ENCODE peak calls at places on chromosomes 13 and 19, in six cellular contexts. E is aorta, A is Ammon's horn, K is NCI-H69, Z is AG09319, H is activated T-cell treated with anti-CD3 and anti-CD28 coated beads for 24 hours. Q is an unnamed sample.

GRCh38 chr19:3270908-3271307 is 46.4 kb downstream of the CELF5 start:
- DNase-seq in E (no peak), H (peak), A (peak), Z (no peak), K (peak), Q (no peak)

GRCh38 chr13:21717817-21718216 is 46.9 kb downstream of the FGF9 start:
- DNase-seq in A (no peak), H (no peak), E (no peak), Z (no peak), K (no peak), Q (peak)

GRCh38 chr19:40724315-40724714 is 7.4 kb downstream of the ITPKC start:
- DNase-seq in Z (no peak), K (no peak), A (no peak), H (no peak), E (no peak), Q (no peak)

GRCh38 chr13:51330741-51331140 is 8.8 kb upstream of the SERPINE3 start:
- DNase-seq in Z (no peak), A (no peak), E (no peak), K (no peak), H (no peak), Q (no peak)

GRCh38 chr13:43303040-43303729 is 279.8 kb downstream of the DNAJC15 start:
- DNase-seq in A (peak), E (peak), K (peak), Z (peak), H (no peak), Q (no peak)

GRCh38 chr13:38223093-38223492 is 126.6 kb upstream of the UFM1 start:
- DNase-seq in E (no peak), Z (no peak), A (no peak), H (no peak), K (peak), Q (no peak)

GRCh38 chr13:77859450-77859849 is 59.2 kb downstream of the EDNRB start:
- DNase-seq in E (no peak), H (no peak), A (no peak), K (peak), Z (peak), Q (no peak)

GRCh38 chr13:94656766-94657165 is 55.1 kb downstream of the GPR180 start:
- DNase-seq in K (no peak), Z (peak), H (no peak), A (no peak), E (no peak), Q (no peak)

GRCh38 chr19:7748756-7749155 is 1.4 kb upstream of the CD209 start:
- DNase-seq in H (no peak), Z (no peak), A (no peak), E (no peak), K (peak), Q (no peak)

GRCh38 chr13:41512441-41512840 is 55.1 kb downstream of the RGCC start:
- DNase-seq in E (no peak), K (no peak), Z (no peak), H (no peak), A (no peak), Q (no peak)

GRCh38 chr13:53264751-53265150 is 236.1 kb downstream of the OLFM4 start:
- DNase-seq in A (no peak), Z (no peak), E (no peak), H (no peak), K (no peak), Q (no peak)

GRCh38 chr13:55937180-55937579 is 1203.5 kb upstream of the PRR20A start:
- DNase-seq in A (no peak), H (no peak), Z (no peak), E (no peak), K (no peak), Q (no peak)

GRCh38 chr13:48602296-48603040 is 51.3 kb upstream of the CYSLTR2 start:
- DNase-seq in A (no peak), E (no peak), K (no peak), Z (no peak), H (no peak), Q (no peak)

GRCh38 chr19:51079486-51080110 is 3.1 kb downstream of the KLK14 start:
- DNase-seq in E (no peak), H (no peak), A (no peak), K (no peak), Z (no peak), Q (no peak)